ENCODE peak calls at places on chromosomes 7 and 10, in seven cellular contexts. One of them, this sample, is unnamed.

GRCh38 chr7:87797798-87798403 is 78.3 kb downstream of the SLC25A40 start:
- DNase-seq in upper lobe of left lung: no peak
- DNase-seq in cardiac fibroblast: peak; percentile 72
- DNase-seq in MM.1S: peak; percentile 63
- DNase-seq in epithelial cell of proximal tubule: peak; percentile 60
- DNase-seq in H9: no peak
- DNase-seq in neural progenitor cell: peak; percentile 71
- DNase-seq in this sample: no peak

GRCh38 chr7:94183289-94183749 is 179.2 kb upstream of the BET1 start:
- DNase-seq in upper lobe of left lung: no peak
- DNase-seq in cardiac fibroblast: peak; percentile 100
- DNase-seq in MM.1S: peak; percentile 42
- DNase-seq in epithelial cell of proximal tubule: peak; percentile 100
- DNase-seq in H9: no peak
- DNase-seq in neural progenitor cell: peak; percentile 11
- DNase-seq in this sample: no peak

GRCh38 chr7:155491812-155492211 is 33.9 kb downstream of the EN2 start:
- DNase-seq in upper lobe of left lung: no peak
- DNase-seq in cardiac fibroblast: no peak
- DNase-seq in MM.1S: no peak
- DNase-seq in epithelial cell of proximal tubule: no peak
- DNase-seq in H9: no peak
- DNase-seq in neural progenitor cell: no peak
- DNase-seq in this sample: no peak

GRCh38 chr7:39001595-39001994 is 23.9 kb downstream of the POU6F2 start:
- DNase-seq in upper lobe of left lung: no peak
- DNase-seq in cardiac fibroblast: no peak
- DNase-seq in MM.1S: no peak
- DNase-seq in epithelial cell of proximal tubule: no peak
- DNase-seq in H9: no peak
- DNase-seq in neural progenitor cell: no peak
- DNase-seq in this sample: no peak

GRCh38 chr7:24974026-24974832 is 5.7 kb downstream of the OSBPL3 start:
- DNase-seq in upper lobe of left lung: no peak
- DNase-seq in cardiac fibroblast: no peak
- DNase-seq in MM.1S: no peak
- DNase-seq in epithelial cell of proximal tubule: no peak
- DNase-seq in H9: no peak
- DNase-seq in neural progenitor cell: no peak
- DNase-seq in this sample: no peak

GRCh38 chr10:49426490-49427360 is 30.8 kb upstream of the DRGX start:
- DNase-seq in upper lobe of left lung: peak; percentile 31
- DNase-seq in cardiac fibroblast: no peak
- DNase-seq in MM.1S: no peak
- DNase-seq in epithelial cell of proximal tubule: no peak
- DNase-seq in H9: no peak
- DNase-seq in neural progenitor cell: no peak
- DNase-seq in this sample: no peak

GRCh38 chr10:131520206-131520605 is 208.7 kb upstream of the TCERG1L start:
- DNase-seq in upper lobe of left lung: no peak
- DNase-seq in cardiac fibroblast: no peak
- DNase-seq in MM.1S: no peak
- DNase-seq in epithelial cell of proximal tubule: no peak
- DNase-seq in H9: no peak
- DNase-seq in neural progenitor cell: no peak
- DNase-seq in this sample: no peak

GRCh38 chr10:113069595-113069994 is 119.5 kb downstream of the TCF7L2 start:
- DNase-seq in upper lobe of left lung: no peak
- DNase-seq in cardiac fibroblast: no peak
- DNase-seq in MM.1S: no peak
- DNase-seq in epithelial cell of proximal tubule: no peak
- DNase-seq in H9: no peak
- DNase-seq in neural progenitor cell: no peak
- DNase-seq in this sample: no peak

GRCh38 chr10:96295475-96295874 is 8.8 kb upstream of the DNTT start:
- DNase-seq in upper lobe of left lung: no peak
- DNase-seq in cardiac fibroblast: no peak
- DNase-seq in MM.1S: no peak
- DNase-seq in epithelial cell of proximal tubule: no peak
- DNase-seq in H9: no peak
- DNase-seq in neural progenitor cell: no peak
- DNase-seq in this sample: no peak

GRCh38 chr7:151017953-151018420 is 6.3 kb downstream of the ATG9B start:
- DNase-seq in upper lobe of left lung: peak; percentile 57
- DNase-seq in cardiac fibroblast: peak; percentile 43
- DNase-seq in MM.1S: peak; percentile 68
- DNase-seq in epithelial cell of proximal tubule: no peak
- DNase-seq in H9: peak; percentile 92
- DNase-seq in neural progenitor cell: peak; percentile 90
- DNase-seq in this sample: peak; percentile 83

GRCh38 chr7:151016942-151017341 is 7.4 kb downstream of the ATG9B start:
- DNase-seq in upper lobe of left lung: no peak
- DNase-seq in cardiac fibroblast: no peak
- DNase-seq in MM.1S: no peak
- DNase-seq in epithelial cell of proximal tubule: no peak
- DNase-seq in H9: no peak
- DNase-seq in neural progenitor cell: no peak
- DNase-seq in this sample: no peak

GRCh38 chr7:151017370-151017952 is 6.8 kb downstream of the ATG9B start:
- DNase-seq in upper lobe of left lung: no peak
- DNase-seq in cardiac fibroblast: no peak
- DNase-seq in MM.1S: no peak
- DNase-seq in epithelial cell of proximal tubule: no peak
- DNase-seq in H9: no peak
- DNase-seq in neural progenitor cell: no peak
- DNase-seq in this sample: no peak

GRCh38 chr7:151019130-151019447 is 5.2 kb downstream of the ATG9B start:
- DNase-seq in upper lobe of left lung: no peak
- DNase-seq in cardiac fibroblast: no peak
- DNase-seq in MM.1S: no peak
- DNase-seq in epithelial cell of proximal tubule: no peak
- DNase-seq in H9: no peak
- DNase-seq in neural progenitor cell: peak; percentile 42
- DNase-seq in this sample: no peak

GRCh38 chr7:151018421-151019129 is 5.7 kb downstream of the ATG9B start:
- DNase-seq in upper lobe of left lung: no peak
- DNase-seq in cardiac fibroblast: no peak
- DNase-seq in MM.1S: no peak
- DNase-seq in epithelial cell of proximal tubule: no peak
- DNase-seq in H9: peak; percentile 62
- DNase-seq in neural progenitor cell: peak; percentile 66
- DNase-seq in this sample: peak; percentile 36
- TF ChIP-seq CTCF in upper lobe of left lung: no peak
- TF ChIP-seq CTCF in cardiac fibroblast: no peak
- TF ChIP-seq CTCF in MM.1S: no peak
- TF ChIP-seq CTCF in epithelial cell of proximal tubule: no peak
- TF ChIP-seq CTCF in H9: no peak
- TF ChIP-seq CTCF in neural progenitor cell: no peak
- TF ChIP-seq CTCF in this sample: peak; percentile 7

DNA sequence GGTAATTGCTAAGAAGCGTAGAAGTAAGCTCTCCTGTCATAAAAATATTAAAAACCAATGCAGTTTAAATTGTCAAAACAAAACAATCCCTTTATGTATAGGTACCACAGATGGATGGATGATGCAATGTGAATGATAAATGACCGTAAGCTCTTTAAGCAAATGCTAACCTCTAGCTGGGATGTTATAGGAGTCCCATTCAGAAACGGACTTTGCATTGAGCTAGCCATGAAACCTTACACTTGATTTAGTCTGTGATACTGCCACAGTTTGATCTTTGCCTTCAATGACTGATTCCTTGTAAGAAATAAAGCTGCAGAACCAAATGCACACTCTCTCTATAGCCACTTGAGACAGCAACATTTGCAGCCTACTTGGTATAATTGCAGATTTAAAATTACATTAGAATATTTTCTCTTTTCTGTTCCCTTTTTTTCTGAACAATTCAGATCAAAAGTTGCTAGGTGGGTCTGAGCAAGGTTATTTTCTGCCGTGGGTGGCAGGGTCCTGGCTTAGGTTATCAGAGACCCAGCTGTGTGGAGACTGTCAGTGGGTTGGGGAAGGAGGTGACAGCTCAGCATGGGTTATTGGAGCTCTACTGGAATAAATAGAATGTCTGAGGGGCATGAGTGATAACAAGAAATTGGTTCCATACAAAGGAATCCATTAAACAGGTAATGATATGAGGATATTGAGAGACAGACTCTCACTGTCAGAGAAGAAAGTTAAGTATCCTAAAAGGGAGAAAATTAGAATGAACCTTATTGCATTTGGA is 258.8 kb upstream of the CDC14C start:
- DNase-seq in upper lobe of left lung: no peak
- DNase-seq in cardiac fibroblast: no peak
- DNase-seq in MM.1S: no peak
- DNase-seq in epithelial cell of proximal tubule: no peak
- DNase-seq in H9: no peak
- DNase-seq in neural progenitor cell: no peak
- DNase-seq in this sample: no peak
- TF ChIP-seq CTCF in upper lobe of left lung: no peak
- TF ChIP-seq CTCF in cardiac fibroblast: no peak
- TF ChIP-seq CTCF in MM.1S: no peak
- TF ChIP-seq CTCF in epithelial cell of proximal tubule: no peak
- TF ChIP-seq CTCF in H9: no peak
- TF ChIP-seq CTCF in neural progenitor cell: no peak
- TF ChIP-seq CTCF in this sample: no peak

GRCh38 chr10:115969591-115969990 is 303.4 kb downstream of the GFRA1 start:
- DNase-seq in upper lobe of left lung: no peak
- DNase-seq in cardiac fibroblast: no peak
- DNase-seq in MM.1S: no peak
- DNase-seq in epithelial cell of proximal tubule: peak; percentile 90
- DNase-seq in H9: no peak
- DNase-seq in neural progenitor cell: no peak
- DNase-seq in this sample: no peak

GRCh38 chr10:115964827-115965226 is 308.2 kb downstream of the GFRA1 start:
- DNase-seq in upper lobe of left lung: no peak
- DNase-seq in cardiac fibroblast: no peak
- DNase-seq in MM.1S: no peak
- DNase-seq in epithelial cell of proximal tubule: no peak
- DNase-seq in H9: no peak
- DNase-seq in neural progenitor cell: no peak
- DNase-seq in this sample: no peak

GRCh38 chr10:115958043-115958442 is 315.0 kb downstream of the GFRA1 start:
- DNase-seq in upper lobe of left lung: no peak
- DNase-seq in cardiac fibroblast: no peak
- DNase-seq in MM.1S: no peak
- DNase-seq in epithelial cell of proximal tubule: no peak
- DNase-seq in H9: no peak
- DNase-seq in neural progenitor cell: no peak
- DNase-seq in this sample: no peak

GRCh38 chr10:115968236-115968635 is 304.8 kb downstream of the GFRA1 start:
- DNase-seq in upper lobe of left lung: no peak
- DNase-seq in cardiac fibroblast: no peak
- DNase-seq in MM.1S: no peak
- DNase-seq in epithelial cell of proximal tubule: no peak
- DNase-seq in H9: no peak
- DNase-seq in neural progenitor cell: no peak
- DNase-seq in this sample: no peak

DNA sequence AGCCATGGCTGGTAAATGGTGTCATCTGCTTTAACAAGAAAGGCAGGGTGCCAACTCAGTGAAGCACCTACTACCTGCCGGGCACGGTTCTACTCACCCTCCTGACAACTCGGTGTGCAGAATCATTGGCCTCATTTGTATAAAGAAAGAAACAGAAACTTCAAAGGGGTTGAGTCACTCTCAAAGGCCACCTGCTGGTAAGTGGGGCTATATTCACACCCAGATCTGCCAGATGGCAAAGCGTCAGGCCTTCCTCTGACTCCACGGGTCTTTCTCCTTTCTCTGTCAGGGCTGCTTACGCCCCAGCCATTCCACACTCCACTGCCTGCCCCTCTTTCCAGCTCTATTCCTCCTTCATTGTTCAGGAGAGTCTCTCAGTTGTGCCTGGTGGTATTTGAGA is 309.2 kb downstream of the GFRA1 start:
- DNase-seq in upper lobe of left lung: no peak
- DNase-seq in cardiac fibroblast: peak; percentile 22
- DNase-seq in MM.1S: peak; percentile 82
- DNase-seq in epithelial cell of proximal tubule: no peak
- DNase-seq in H9: no peak
- DNase-seq in neural progenitor cell: peak; percentile 29
- DNase-seq in this sample: no peak
- TF ChIP-seq CTCF in upper lobe of left lung: no peak
- TF ChIP-seq CTCF in cardiac fibroblast: peak; percentile 14
- TF ChIP-seq CTCF in MM.1S: peak; percentile 63
- TF ChIP-seq CTCF in epithelial cell of proximal tubule: peak; percentile 70
- TF ChIP-seq CTCF in H9: no peak
- TF ChIP-seq CTCF in neural progenitor cell: peak; percentile 7
- TF ChIP-seq CTCF in this sample: no peak

GRCh38 chr7:156650042-156650441 is 9.5 kb downstream of the RNF32 start:
- DNase-seq in upper lobe of left lung: peak; percentile 32
- DNase-seq in cardiac fibroblast: peak; percentile 22
- DNase-seq in MM.1S: no peak
- DNase-seq in epithelial cell of proximal tubule: no peak
- DNase-seq in H9: peak; percentile 59
- DNase-seq in neural progenitor cell: peak; percentile 57
- DNase-seq in this sample: no peak
- TF ChIP-seq CTCF in upper lobe of left lung: no peak
- TF ChIP-seq CTCF in cardiac fibroblast: peak; percentile 47
- TF ChIP-seq CTCF in MM.1S: no peak
- TF ChIP-seq CTCF in epithelial cell of proximal tubule: peak; percentile 56
- TF ChIP-seq CTCF in H9: peak; percentile 65
- TF ChIP-seq CTCF in neural progenitor cell: peak; percentile 50
- TF ChIP-seq CTCF in this sample: no peak

This sample was measured in activated B cell treated with CpG ODN at 0.5 μM for 24 hours.